ENCODE peak calls at places on chromosomes 13 and 19, in ten cellular contexts. One of them, this sample, is unnamed.

GRCh38 chr13:40960721-40961120 is 58.4 kb downstream of the ELF1 start:
- DNase-seq in esophagus squamous epithelium: no peak
- DNase-seq in breast epithelium: no peak
- DNase-seq in omental fat pad: no peak
- DNase-seq in A549: no peak
- DNase-seq in uterus: no peak
- DNase-seq in lower lobe of right lung: no peak
- DNase-seq in Peyer's patch: no peak
- DNase-seq in neural progenitor cell: no peak
- DNase-seq in fibroblast of mammary gland: no peak
- DNase-seq in this sample: no peak

GRCh38 chr19:58261600-58261967 is 17.2 kb upstream of the ZNF8 start:
- DNase-seq in A549: no peak
- DNase-seq in lower lobe of right lung: no peak
- DNase-seq in neural progenitor cell: no peak
- DNase-seq in omental fat pad: no peak
- DNase-seq in breast epithelium: no peak
- DNase-seq in fibroblast of mammary gland: no peak
- DNase-seq in esophagus squamous epithelium: no peak
- DNase-seq in uterus: no peak
- DNase-seq in Peyer's patch: no peak
- DNase-seq in this sample: no peak

GRCh38 chr13:51801631-51802099 is 2.3 kb downstream of the DHRS12 start:
- DNase-seq in A549: peak
- DNase-seq in uterus: no peak
- DNase-seq in lower lobe of right lung: peak
- DNase-seq in breast epithelium: peak
- DNase-seq in neural progenitor cell: peak
- DNase-seq in fibroblast of mammary gland: no peak
- DNase-seq in Peyer's patch: peak
- DNase-seq in omental fat pad: no peak
- DNase-seq in esophagus squamous epithelium: no peak
- DNase-seq in this sample: peak

GRCh38 chr19:35211545-35212230 is 16.9 kb downstream of the FAM187B start:
- DNase-seq in omental fat pad: no peak
- DNase-seq in A549: no peak
- DNase-seq in breast epithelium: peak
- DNase-seq in esophagus squamous epithelium: no peak
- DNase-seq in Peyer's patch: peak
- DNase-seq in uterus: peak
- DNase-seq in neural progenitor cell: no peak
- DNase-seq in lower lobe of right lung: peak
- DNase-seq in fibroblast of mammary gland: no peak
- DNase-seq in this sample: peak

GRCh38 chr13:39616087-39616694 is 13.2 kb upstream of the LHFPL6 start:
- DNase-seq in lower lobe of right lung: no peak
- DNase-seq in esophagus squamous epithelium: no peak
- DNase-seq in uterus: peak
- DNase-seq in neural progenitor cell: peak
- DNase-seq in A549: peak
- DNase-seq in fibroblast of mammary gland: peak
- DNase-seq in omental fat pad: no peak
- DNase-seq in breast epithelium: peak
- DNase-seq in Peyer's patch: peak
- DNase-seq in this sample: peak

GRCh38 chr13:20142019-20142926 is 18.6 kb downstream of the GJA3 start:
- DNase-seq in uterus: no peak
- DNase-seq in A549: no peak
- DNase-seq in neural progenitor cell: no peak
- DNase-seq in breast epithelium: no peak
- DNase-seq in fibroblast of mammary gland: no peak
- DNase-seq in Peyer's patch: no peak
- DNase-seq in esophagus squamous epithelium: no peak
- DNase-seq in lower lobe of right lung: no peak
- DNase-seq in omental fat pad: no peak
- DNase-seq in this sample: no peak

GRCh38 chr19:10514211-10515145 is 2.8 kb downstream of the S1PR5 start:
- DNase-seq in omental fat pad: no peak
- DNase-seq in lower lobe of right lung: no peak
- DNase-seq in Peyer's patch: no peak
- DNase-seq in uterus: no peak
- DNase-seq in fibroblast of mammary gland: no peak
- DNase-seq in neural progenitor cell: peak
- DNase-seq in A549: no peak
- DNase-seq in esophagus squamous epithelium: no peak
- DNase-seq in breast epithelium: no peak
- DNase-seq in this sample: no peak

GRCh38 chr19:4390017-4390861 is 10.1 kb downstream of the SH3GL1 start:
- DNase-seq in lower lobe of right lung: peak
- DNase-seq in uterus: no peak
- DNase-seq in esophagus squamous epithelium: no peak
- DNase-seq in neural progenitor cell: peak
- DNase-seq in omental fat pad: no peak
- DNase-seq in A549: no peak
- DNase-seq in Peyer's patch: peak
- DNase-seq in fibroblast of mammary gland: peak
- DNase-seq in breast epithelium: no peak
- DNase-seq in this sample: no peak

GRCh38 chr19:18309525-18310064 is 13.3 kb downstream of the LSM4 start:
- DNase-seq in A549: no peak
- DNase-seq in fibroblast of mammary gland: no peak
- DNase-seq in breast epithelium: no peak
- DNase-seq in lower lobe of right lung: no peak
- DNase-seq in Peyer's patch: no peak
- DNase-seq in esophagus squamous epithelium: no peak
- DNase-seq in omental fat pad: no peak
- DNase-seq in uterus: no peak
- DNase-seq in neural progenitor cell: no peak
- DNase-seq in this sample: no peak

GRCh38 chr13:49679244-49679643 is 12.0 kb downstream of the EBPL start:
- DNase-seq in uterus: no peak
- DNase-seq in lower lobe of right lung: no peak
- DNase-seq in esophagus squamous epithelium: no peak
- DNase-seq in breast epithelium: no peak
- DNase-seq in fibroblast of mammary gland: no peak
- DNase-seq in Peyer's patch: no peak
- DNase-seq in neural progenitor cell: no peak
- DNase-seq in omental fat pad: no peak
- DNase-seq in A549: peak
- DNase-seq in this sample: peak

GRCh38 chr13:105721056-105721455 is 814.4 kb downstream of the EFNB2 start:
- DNase-seq in esophagus squamous epithelium: no peak
- DNase-seq in lower lobe of right lung: no peak
- DNase-seq in fibroblast of mammary gland: no peak
- DNase-seq in omental fat pad: no peak
- DNase-seq in uterus: no peak
- DNase-seq in breast epithelium: no peak
- DNase-seq in neural progenitor cell: no peak
- DNase-seq in Peyer's patch: no peak
- DNase-seq in A549: no peak
- DNase-seq in this sample: no peak

DNA sequence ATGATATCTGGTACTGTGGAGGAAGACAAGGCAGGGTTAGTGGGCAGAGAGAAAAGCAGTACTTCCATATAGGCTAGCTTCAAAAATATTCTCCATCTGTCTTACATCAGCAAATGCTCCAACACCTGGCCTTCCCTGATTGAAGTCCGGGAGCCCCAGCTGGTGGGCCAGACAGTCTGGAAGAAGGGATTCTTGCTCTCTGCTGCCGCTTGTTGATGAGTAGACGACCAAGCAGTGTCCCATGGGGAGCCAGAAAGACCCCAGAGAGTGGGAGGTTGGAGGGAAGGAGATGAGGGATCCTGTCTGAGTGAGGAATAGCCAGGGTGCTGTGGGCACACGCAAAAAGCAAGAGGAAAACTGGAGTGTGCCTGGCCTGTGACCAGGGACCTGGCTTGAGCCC is 95.1 kb downstream of the ATP8A2 start:
- DNase-seq in fibroblast of mammary gland: no peak
- DNase-seq in breast epithelium: no peak
- DNase-seq in Peyer's patch: no peak
- DNase-seq in A549: no peak
- DNase-seq in esophagus squamous epithelium: no peak
- DNase-seq in uterus: no peak
- DNase-seq in lower lobe of right lung: no peak
- DNase-seq in omental fat pad: no peak
- DNase-seq in neural progenitor cell: no peak
- DNase-seq in this sample: no peak
- TF ChIP-seq CTCF in fibroblast of mammary gland: no peak
- TF ChIP-seq CTCF in breast epithelium: no peak
- TF ChIP-seq CTCF in Peyer's patch: no peak
- TF ChIP-seq CTCF in A549: no peak
- TF ChIP-seq CTCF in esophagus squamous epithelium: no peak
- TF ChIP-seq CTCF in uterus: no peak
- TF ChIP-seq CTCF in lower lobe of right lung: no peak
- TF ChIP-seq CTCF in omental fat pad: no peak
- TF ChIP-seq CTCF in neural progenitor cell: no peak
- TF ChIP-seq CTCF in this sample: no peak

DNA sequence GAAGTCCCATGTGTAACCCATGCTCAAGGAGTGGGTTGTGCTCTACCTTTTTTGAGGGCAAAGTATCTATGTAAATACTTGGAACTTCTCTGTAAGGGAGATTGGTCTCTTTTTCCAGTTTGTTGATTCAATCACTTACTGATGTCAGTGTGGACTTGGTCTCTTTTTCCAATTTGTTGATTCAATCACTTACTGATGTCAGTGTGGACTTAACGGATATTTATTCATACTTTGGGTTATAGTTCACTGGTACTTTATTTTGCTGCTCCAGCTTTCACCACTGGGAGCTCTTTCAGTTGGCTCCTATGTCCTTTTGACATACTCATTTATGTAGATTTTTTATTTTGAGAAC is 36.4 kb downstream of the COG3 start:
- DNase-seq in A549: no peak
- DNase-seq in breast epithelium: no peak
- DNase-seq in lower lobe of right lung: no peak
- DNase-seq in esophagus squamous epithelium: no peak
- DNase-seq in omental fat pad: no peak
- DNase-seq in fibroblast of mammary gland: no peak
- DNase-seq in Peyer's patch: no peak
- DNase-seq in neural progenitor cell: no peak
- DNase-seq in uterus: no peak
- DNase-seq in this sample: no peak
- TF ChIP-seq CTCF in A549: no peak
- TF ChIP-seq CTCF in breast epithelium: no peak
- TF ChIP-seq CTCF in lower lobe of right lung: no peak
- TF ChIP-seq CTCF in esophagus squamous epithelium: no peak
- TF ChIP-seq CTCF in omental fat pad: no peak
- TF ChIP-seq CTCF in fibroblast of mammary gland: no peak
- TF ChIP-seq CTCF in Peyer's patch: no peak
- TF ChIP-seq CTCF in neural progenitor cell: no peak
- TF ChIP-seq CTCF in uterus: no peak
- TF ChIP-seq CTCF in this sample: no peak

GRCh38 chr19:19776206-19777008 is 43.5 kb upstream of the ZNF14 start:
- DNase-seq in uterus: peak
- DNase-seq in esophagus squamous epithelium: peak
- DNase-seq in neural progenitor cell: peak
- DNase-seq in omental fat pad: peak
- DNase-seq in Peyer's patch: peak
- DNase-seq in lower lobe of right lung: peak
- DNase-seq in breast epithelium: peak
- DNase-seq in fibroblast of mammary gland: peak
- DNase-seq in A549: peak
- DNase-seq in this sample: peak
- TF ChIP-seq CTCF in uterus: peak
- TF ChIP-seq CTCF in esophagus squamous epithelium: peak
- TF ChIP-seq CTCF in neural progenitor cell: no peak
- TF ChIP-seq CTCF in omental fat pad: no peak
- TF ChIP-seq CTCF in Peyer's patch: no peak
- TF ChIP-seq CTCF in lower lobe of right lung: no peak
- TF ChIP-seq CTCF in breast epithelium: no peak
- TF ChIP-seq CTCF in fibroblast of mammary gland: no peak
- TF ChIP-seq CTCF in A549: no peak
- TF ChIP-seq CTCF in this sample: no peak

GRCh38 chr19:42179501-42179817 is 38.0 kb downstream of the DEDD2 start:
- DNase-seq in uterus: no peak
- DNase-seq in esophagus squamous epithelium: no peak
- DNase-seq in fibroblast of mammary gland: no peak
- DNase-seq in lower lobe of right lung: no peak
- DNase-seq in A549: no peak
- DNase-seq in breast epithelium: no peak
- DNase-seq in neural progenitor cell: peak
- DNase-seq in Peyer's patch: no peak
- DNase-seq in omental fat pad: no peak
- DNase-seq in this sample: no peak

GRCh38 chr19:42177686-42178019 is 39.8 kb downstream of the DEDD2 start:
- DNase-seq in uterus: no peak
- DNase-seq in Peyer's patch: no peak
- DNase-seq in A549: no peak
- DNase-seq in breast epithelium: no peak
- DNase-seq in fibroblast of mammary gland: no peak
- DNase-seq in lower lobe of right lung: no peak
- DNase-seq in omental fat pad: no peak
- DNase-seq in esophagus squamous epithelium: no peak
- DNase-seq in neural progenitor cell: no peak
- DNase-seq in this sample: no peak

GRCh38 chr19:42176990-42177685 is 40.3 kb downstream of the DEDD2 start:
- DNase-seq in Peyer's patch: peak
- DNase-seq in breast epithelium: peak
- DNase-seq in lower lobe of right lung: peak
- DNase-seq in uterus: peak
- DNase-seq in neural progenitor cell: peak
- DNase-seq in omental fat pad: peak
- DNase-seq in A549: peak
- DNase-seq in esophagus squamous epithelium: no peak
- DNase-seq in fibroblast of mammary gland: peak
- DNase-seq in this sample: peak

GRCh38 chr19:42176649-42176989 is 40.9 kb downstream of the DEDD2 start:
- DNase-seq in breast epithelium: no peak
- DNase-seq in omental fat pad: no peak
- DNase-seq in A549: no peak
- DNase-seq in fibroblast of mammary gland: no peak
- DNase-seq in Peyer's patch: peak
- DNase-seq in esophagus squamous epithelium: no peak
- DNase-seq in lower lobe of right lung: no peak
- DNase-seq in uterus: no peak
- DNase-seq in neural progenitor cell: peak
- DNase-seq in this sample: no peak

DNA sequence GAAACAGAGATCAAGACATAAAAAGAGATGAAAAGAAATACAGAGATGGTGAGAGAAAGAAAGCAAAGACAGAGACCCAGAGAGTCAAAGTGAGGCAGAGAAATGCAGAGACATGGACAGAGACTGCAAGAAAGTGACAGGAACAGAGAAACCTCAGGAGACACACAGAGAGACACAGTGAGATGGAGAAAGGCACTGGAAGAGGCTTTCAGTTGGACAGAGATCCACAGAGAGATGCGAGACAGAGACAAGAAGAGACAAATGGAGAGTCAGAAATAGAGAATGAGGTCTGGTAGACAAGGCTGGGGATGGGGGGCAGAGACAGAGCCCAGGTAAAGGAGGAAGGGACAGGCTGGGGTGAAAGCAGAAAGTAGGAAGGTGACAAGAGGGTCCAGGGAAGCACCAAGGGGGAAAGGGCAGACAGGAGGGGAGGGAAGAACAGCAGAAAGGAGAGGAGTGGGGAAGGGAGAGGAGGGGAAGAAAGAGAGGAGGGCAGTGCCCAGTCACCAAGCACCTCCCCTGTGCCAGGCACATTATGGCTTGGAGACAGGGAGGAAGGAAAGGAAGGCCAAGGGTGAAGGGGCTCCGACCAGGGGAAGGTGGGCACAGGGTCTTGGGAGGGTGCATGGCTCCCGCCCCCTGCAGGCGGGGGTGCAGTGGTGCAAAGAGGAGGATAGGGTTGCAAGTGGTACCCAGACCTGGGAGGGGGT is 38.5 kb downstream of the DEDD2 start:
- DNase-seq in esophagus squamous epithelium: no peak
- DNase-seq in neural progenitor cell: no peak
- DNase-seq in uterus: no peak
- DNase-seq in A549: peak
- DNase-seq in fibroblast of mammary gland: no peak
- DNase-seq in lower lobe of right lung: no peak
- DNase-seq in omental fat pad: no peak
- DNase-seq in breast epithelium: no peak
- DNase-seq in Peyer's patch: no peak
- DNase-seq in this sample: no peak
- TF ChIP-seq CTCF in esophagus squamous epithelium: no peak
- TF ChIP-seq CTCF in neural progenitor cell: peak
- TF ChIP-seq CTCF in uterus: no peak
- TF ChIP-seq CTCF in A549: peak
- TF ChIP-seq CTCF in fibroblast of mammary gland: peak
- TF ChIP-seq CTCF in lower lobe of right lung: peak
- TF ChIP-seq CTCF in omental fat pad: no peak
- TF ChIP-seq CTCF in breast epithelium: no peak
- TF ChIP-seq CTCF in Peyer's patch: peak
- TF ChIP-seq CTCF in this sample: no peak

This sample was measured in mucosa of descending colon.